ENCODE peak calls at places on chromosomes 5 and 9, in ten cellular contexts. H is GDM1; M is mesendoderm; L is effector CD8-positive, alpha-beta T cell; K is T-cell; P is mucosa of gallbladder; F is NB4; V is right cardiac atrium; G is T1000; B is activated naive CD8-positive, alpha-beta T cell treated with anti-CD3 and anti-CD28 coated beads for 36 hours. O is an unnamed sample.

GRCh38 chr5:157574456-157575095 is 999 bp downstream of the ADAM19 start:
- DNase-seq in L (no peak), V (peak), B (no peak), P (no peak), M (peak), G (no peak), H (no peak), F (no peak), K (no peak), O (no peak)

GRCh38 chr9:110095776-110096175 is 112.2 kb downstream of the C9orf152 start:
- DNase-seq in H (no peak), M (no peak), P (no peak), B (no peak), K (no peak), V (no peak), F (peak), G (no peak), L (no peak), O (no peak)

GRCh38 chr5:134133213-134133994 is 18.9 kb downstream of the TCF7 start:
- DNase-seq in K (peak), P (no peak), F (no peak), M (no peak), V (no peak), L (no peak), G (no peak), B (peak), H (no peak), O (no peak)

GRCh38 chr9:120138955-120139354 is 441.0 kb downstream of the CDK5RAP2 start:
- DNase-seq in L (no peak), V (no peak), F (no peak), H (no peak), B (no peak), P (no peak), K (no peak), G (no peak), M (no peak), O (no peak)

GRCh38 chr9:118782790-118783463 is 586.3 kb downstream of the BRINP1 start:
- DNase-seq in H (no peak), V (no peak), K (no peak), G (no peak), L (no peak), F (no peak), B (no peak), P (no peak), M (no peak), O (no peak)

GRCh38 chr5:42718591-42718990 is 38.0 kb upstream of the CCDC152 start:
- DNase-seq in P (no peak), G (no peak), V (no peak), K (no peak), L (no peak), F (peak), H (no peak), M (no peak), B (no peak), O (no peak)

GRCh38 chr5:168714046-168714445 is 134.9 kb upstream of the PANK3 start:
- DNase-seq in M (no peak), G (no peak), K (no peak), H (no peak), F (no peak), P (no peak), L (no peak), B (no peak), V (no peak), O (no peak)

GRCh38 chr5:75262278-75262677 is 25.6 kb upstream of the ANKRD31 start:
- DNase-seq in H (no peak), B (no peak), P (no peak), M (no peak), L (no peak), K (no peak), F (no peak), G (no peak), V (no peak), O (no peak)

GRCh38 chr9:36401179-36401740 is 1.2 kb upstream of the RNF38 start:
- DNase-seq in M (peak), K (no peak), L (peak), P (no peak), V (peak), H (no peak), G (peak), F (no peak), B (no peak), O (no peak)

GRCh38 chr5:77308154-77308960 is 97.9 kb downstream of the PDE8B start:
- DNase-seq in G (no peak), V (no peak), L (no peak), P (no peak), B (no peak), M (peak), K (no peak), H (no peak), F (peak), O (no peak)

GRCh38 chr9:92645041-92645440 is 24.9 kb downstream of the IPPK start:
- DNase-seq in H (no peak), M (no peak), V (no peak), L (no peak), K (no peak), G (no peak), B (no peak), P (no peak), F (no peak), O (no peak)

GRCh38 chr9:88535226-88535931 is 401 bp downstream of the NXNL2 start:
- DNase-seq in F (no peak), M (peak), G (no peak), P (no peak), K (no peak), L (no peak), V (peak), H (no peak), B (no peak), O (no peak)

GRCh38 chr5:9126490-9126889 is 419.4 kb downstream of the SEMA5A start:
- DNase-seq in V (no peak), B (no peak), P (no peak), F (no peak), H (no peak), L (no peak), M (no peak), K (no peak), G (no peak), O (no peak)

GRCh38 chr5:8857051-8857450 is 688.8 kb downstream of the SEMA5A start:
- DNase-seq in L (no peak), K (no peak), G (no peak), B (no peak), V (no peak), P (no peak), M (no peak), F (no peak), H (no peak), O (no peak)

GRCh38 chr5:162196351-162196750 is 128.8 kb downstream of the GABRG2 start:
- DNase-seq in P (no peak), L (no peak), B (no peak), F (no peak), K (no peak), M (no peak), G (no peak), V (no peak), H (no peak), O (no peak)

GRCh38 chr5:151202381-151203139 is 21.3 kb downstream of the CCDC69 start:
- DNase-seq in P (no peak), K (no peak), M (no peak), B (peak), F (peak), L (no peak), H (no peak), V (no peak), G (peak), O (no peak)

GRCh38 chr5:77046416-77047073 is 16.3 kb downstream of the AGGF1 start:
- DNase-seq in M (no peak), H (no peak), L (no peak), P (no peak), K (no peak), G (no peak), F (no peak), B (no peak), V (no peak), O (no peak)

GRCh38 chr5:673837-674629 is 19.1 kb downstream of the TPPP start:
- DNase-seq in P (peak), G (no peak), V (peak), B (no peak), K (no peak), M (no peak), H (no peak), F (peak), L (no peak), O (no peak)

GRCh38 chr5:150658699-150659265 is 2.3 kb upstream of the MYOZ3 start:
- DNase-seq in M (no peak), G (no peak), K (no peak), H (no peak), V (peak), F (no peak), P (no peak), L (no peak), B (no peak), O (no peak)

GRCh38 chr5:38601843-38602424 is 45.5 kb upstream of the LIFR start:
- DNase-seq in B (no peak), V (no peak), P (no peak), G (no peak), K (no peak), F (no peak), M (peak), L (no peak), H (no peak), O (no peak)